ENCODE peak calls at places on chromosomes 13 and 19, in seven cellular contexts. G is endothelial cell; R is BJ; V is posterior cingulate gyrus; B is glutamatergic neuron; X is CD8-positive, alpha-beta memory T cell; F is activated naive CD4-positive, alpha-beta T cell. Q is an unnamed sample.

GRCh38 chr19:54364775-54365257 is at the start of gene LAIR1:
- DNase-seq in B (no peak), X (peak), F (peak), G (peak), V (peak), R (no peak), Q (no peak)

GRCh38 chr13:20993211-20993610 is 68.2 kb downstream of the LATS2 start:
- DNase-seq in B (no peak), X (no peak), R (no peak), V (no peak), F (no peak), G (no peak), Q (no peak)

GRCh38 chr13:30551194-30551593 is 66.5 kb upstream of the USPL1 start:
- DNase-seq in R (no peak), G (peak), F (no peak), V (no peak), B (no peak), X (no peak), Q (peak)

GRCh38 chr13:60654405-60654804 is 257.4 kb downstream of the TDRD3 start:
- DNase-seq in G (peak), R (no peak), F (no peak), X (no peak), B (peak), V (peak), Q (peak)

GRCh38 chr19:45886427-45887310 is 728 bp upstream of the IRF2BP1 start:
- DNase-seq in V (peak), B (peak), F (peak), G (peak), R (peak), X (peak), Q (peak)

GRCh38 chr13:105139380-105140285 is 1395.8 kb downstream of the EFNB2 start:
- DNase-seq in F (peak), X (peak), R (no peak), V (peak), B (no peak), G (no peak), Q (peak)

GRCh38 chr13:46633416-46633815 is 80.4 kb downstream of the LRCH1 start:
- DNase-seq in B (no peak), F (no peak), V (no peak), X (no peak), G (no peak), R (peak), Q (no peak)

GRCh38 chr13:88627071-88627470 is 955.9 kb downstream of the SLITRK5 start:
- DNase-seq in V (no peak), G (no peak), B (no peak), R (no peak), F (no peak), X (no peak), Q (no peak)

GRCh38 chr19:43519436-43520088 is 7.4 kb downstream of the ETHE1 start:
- DNase-seq in V (peak), B (peak), F (peak), X (peak), G (peak), R (no peak), Q (peak)

GRCh38 chr19:35305181-35305580 is 13.2 kb downstream of the MAG start:
- DNase-seq in R (no peak), G (no peak), B (no peak), F (no peak), X (no peak), V (no peak), Q (no peak)

GRCh38 chr19:45428385-45429231 is 4.9 kb upstream of the ERCC1 start:
- DNase-seq in R (no peak), X (no peak), V (no peak), B (peak), G (peak), F (no peak), Q (peak)